ENCODE peak calls at places on chromosomes 12 and 14, in eight cellular contexts. One of them, this sample, is unnamed.

GRCh38 chr14:89613260-89614008 is 196.4 kb upstream of the FOXN3 start:
- DNase-seq in HCT116: no peak
- DNase-seq in trophoblast cell: no peak
- DNase-seq in A549: no peak
- DNase-seq in fibroblast of pulmonary artery: no peak
- DNase-seq in psoas muscle: no peak
- DNase-seq in cardiac muscle cell: no peak
- DNase-seq in uterus: no peak
- DNase-seq in this sample: no peak

GRCh38 chr14:49550284-49551184 is 35.6 kb downstream of the RPS29 start:
- DNase-seq in HCT116: peak
- DNase-seq in trophoblast cell: no peak
- DNase-seq in A549: peak
- DNase-seq in fibroblast of pulmonary artery: peak
- DNase-seq in psoas muscle: no peak
- DNase-seq in cardiac muscle cell: peak
- DNase-seq in uterus: no peak
- DNase-seq in this sample: no peak

GRCh38 chr12:124303579-124304313 is 8.9 kb downstream of the RFLNA start:
- DNase-seq in HCT116: no peak
- DNase-seq in trophoblast cell: no peak
- DNase-seq in A549: no peak
- DNase-seq in fibroblast of pulmonary artery: no peak
- DNase-seq in psoas muscle: no peak
- DNase-seq in cardiac muscle cell: no peak
- DNase-seq in uterus: no peak
- DNase-seq in this sample: no peak

GRCh38 chr12:104702565-104703139 is 245.9 kb downstream of the CHST11 start:
- DNase-seq in HCT116: no peak
- DNase-seq in trophoblast cell: no peak
- DNase-seq in A549: no peak
- DNase-seq in fibroblast of pulmonary artery: peak
- DNase-seq in psoas muscle: peak
- DNase-seq in cardiac muscle cell: peak
- DNase-seq in uterus: peak
- DNase-seq in this sample: no peak

GRCh38 chr12:124160102-124160501 is 134.8 kb upstream of the RFLNA start:
- DNase-seq in HCT116: no peak
- DNase-seq in trophoblast cell: no peak
- DNase-seq in A549: no peak
- DNase-seq in fibroblast of pulmonary artery: no peak
- DNase-seq in psoas muscle: no peak
- DNase-seq in cardiac muscle cell: peak
- DNase-seq in uterus: no peak
- DNase-seq in this sample: no peak

GRCh38 chr14:104247336-104248202 is 109.2 kb downstream of the KIF26A start:
- DNase-seq in HCT116: no peak
- DNase-seq in trophoblast cell: no peak
- DNase-seq in A549: no peak
- DNase-seq in fibroblast of pulmonary artery: no peak
- DNase-seq in psoas muscle: no peak
- DNase-seq in cardiac muscle cell: no peak
- DNase-seq in uterus: no peak
- DNase-seq in this sample: no peak

GRCh38 chr14:55333785-55334485 is 62.7 kb downstream of the FBXO34 start:
- DNase-seq in HCT116: no peak
- DNase-seq in trophoblast cell: no peak
- DNase-seq in A549: no peak
- DNase-seq in fibroblast of pulmonary artery: no peak
- DNase-seq in psoas muscle: no peak
- DNase-seq in cardiac muscle cell: no peak
- DNase-seq in uterus: no peak
- DNase-seq in this sample: no peak

GRCh38 chr12:82481954-82482353 is 123.6 kb downstream of the METTL25 start:
- DNase-seq in HCT116: no peak
- DNase-seq in trophoblast cell: no peak
- DNase-seq in A549: no peak
- DNase-seq in fibroblast of pulmonary artery: no peak
- DNase-seq in psoas muscle: no peak
- DNase-seq in cardiac muscle cell: no peak
- DNase-seq in uterus: no peak
- DNase-seq in this sample: no peak

GRCh38 chr12:110012137-110012536 is 12.9 kb downstream of the ANKRD13A start:
- DNase-seq in HCT116: no peak
- DNase-seq in trophoblast cell: peak
- DNase-seq in A549: no peak
- DNase-seq in fibroblast of pulmonary artery: no peak
- DNase-seq in psoas muscle: no peak
- DNase-seq in cardiac muscle cell: peak
- DNase-seq in uterus: no peak
- DNase-seq in this sample: no peak

DNA sequence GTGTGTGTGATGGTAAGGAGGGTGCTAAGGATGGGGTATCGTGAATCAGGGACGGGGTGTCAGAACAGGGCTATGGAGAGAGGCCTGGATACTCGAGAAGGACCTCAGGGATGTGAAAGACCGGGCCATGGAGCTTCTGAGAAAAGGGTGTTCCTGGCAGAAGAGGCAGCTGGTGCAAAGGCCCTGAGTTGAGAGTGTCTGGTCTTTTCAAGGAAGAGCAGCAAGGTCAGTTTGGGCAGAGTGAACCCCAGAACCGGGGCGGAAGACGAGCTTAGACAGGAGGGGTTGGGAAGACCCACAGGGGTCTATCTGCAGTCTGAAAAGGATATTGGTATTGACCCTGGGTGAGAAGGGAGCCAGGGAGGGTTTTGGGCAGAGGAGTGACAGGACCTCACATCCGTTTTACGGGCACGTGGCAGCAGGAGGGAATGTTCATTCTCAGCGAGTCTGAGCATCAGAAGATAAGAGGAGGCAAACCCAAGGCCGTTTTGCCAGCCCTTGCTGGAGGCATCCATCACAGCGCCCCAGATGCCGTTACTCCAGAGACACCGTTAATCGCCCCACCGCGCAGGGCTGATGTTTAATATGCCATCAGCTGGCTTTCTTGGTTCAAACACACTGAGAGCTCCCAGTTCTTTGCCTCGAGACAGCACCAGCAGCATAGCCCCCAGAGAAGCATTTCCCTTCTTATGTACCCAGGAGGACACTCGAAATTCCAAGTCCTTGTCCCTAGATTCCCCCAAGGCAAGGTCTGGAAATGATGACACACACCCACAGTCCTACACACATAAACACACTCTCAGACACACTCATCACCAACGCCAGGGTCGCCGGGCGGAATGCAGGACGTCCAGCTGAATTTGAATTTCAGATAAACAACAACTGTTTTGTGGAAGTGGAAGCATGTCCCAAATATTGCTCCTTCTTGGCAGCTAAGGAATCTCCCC is 41.4 kb upstream of the EML1 start:
- DNase-seq in HCT116: no peak
- DNase-seq in trophoblast cell: no peak
- DNase-seq in A549: no peak
- DNase-seq in fibroblast of pulmonary artery: no peak
- DNase-seq in psoas muscle: no peak
- DNase-seq in cardiac muscle cell: no peak
- DNase-seq in uterus: no peak
- DNase-seq in this sample: no peak
- H3K4me3 ChIP-seq in HCT116: no peak
- H3K4me3 ChIP-seq in trophoblast cell: no peak
- H3K4me3 ChIP-seq in A549: no peak
- H3K4me3 ChIP-seq in fibroblast of pulmonary artery: no peak
- H3K4me3 ChIP-seq in psoas muscle: no peak
- H3K4me3 ChIP-seq in cardiac muscle cell: no peak
- H3K4me3 ChIP-seq in uterus: no peak
- H3K4me3 ChIP-seq in this sample: no peak

GRCh38 chr14:74946659-74947281 is 8.6 kb downstream of the PGF start:
- DNase-seq in HCT116: no peak
- DNase-seq in trophoblast cell: no peak
- DNase-seq in A549: peak
- DNase-seq in fibroblast of pulmonary artery: no peak
- DNase-seq in psoas muscle: no peak
- DNase-seq in cardiac muscle cell: peak
- DNase-seq in uterus: no peak
- DNase-seq in this sample: no peak
- H3K4me3 ChIP-seq in HCT116: no peak
- H3K4me3 ChIP-seq in trophoblast cell: no peak
- H3K4me3 ChIP-seq in A549: no peak
- H3K4me3 ChIP-seq in fibroblast of pulmonary artery: no peak
- H3K4me3 ChIP-seq in psoas muscle: no peak
- H3K4me3 ChIP-seq in cardiac muscle cell: no peak
- H3K4me3 ChIP-seq in uterus: no peak
- H3K4me3 ChIP-seq in this sample: no peak

GRCh38 chr12:4292266-4293063 is 18.9 kb downstream of the CCND2 start:
- DNase-seq in HCT116: no peak
- DNase-seq in trophoblast cell: no peak
- DNase-seq in A549: no peak
- DNase-seq in fibroblast of pulmonary artery: no peak
- DNase-seq in psoas muscle: no peak
- DNase-seq in cardiac muscle cell: no peak
- DNase-seq in uterus: no peak
- DNase-seq in this sample: no peak
- H3K4me3 ChIP-seq in HCT116: no peak
- H3K4me3 ChIP-seq in trophoblast cell: no peak
- H3K4me3 ChIP-seq in A549: no peak
- H3K4me3 ChIP-seq in fibroblast of pulmonary artery: no peak
- H3K4me3 ChIP-seq in psoas muscle: no peak
- H3K4me3 ChIP-seq in cardiac muscle cell: no peak
- H3K4me3 ChIP-seq in uterus: no peak
- H3K4me3 ChIP-seq in this sample: no peak

DNA sequence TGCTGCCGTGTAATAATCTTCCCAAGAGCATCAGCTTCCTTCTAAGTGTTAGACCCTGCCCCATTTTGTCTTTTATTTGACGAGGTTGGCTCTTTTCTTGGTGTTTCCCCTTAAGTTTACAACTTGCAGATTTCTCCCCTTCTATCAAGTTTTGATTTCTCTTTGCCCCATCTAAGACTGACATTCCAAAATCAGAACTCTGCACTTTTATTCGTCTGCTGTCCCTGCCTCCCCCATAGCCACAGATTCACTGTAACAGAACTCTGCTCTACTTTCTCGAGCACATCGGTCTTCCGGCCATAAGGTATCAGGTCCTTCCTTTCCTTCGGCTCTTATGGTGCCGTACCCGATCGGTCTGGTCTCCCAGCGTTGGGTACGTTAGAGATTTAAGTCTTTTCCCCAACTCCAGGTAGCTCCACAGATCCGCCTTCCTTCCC is 563 bp downstream of the DCP1B start:
- DNase-seq in HCT116: no peak
- DNase-seq in trophoblast cell: no peak
- DNase-seq in A549: no peak
- DNase-seq in fibroblast of pulmonary artery: no peak
- DNase-seq in psoas muscle: no peak
- DNase-seq in cardiac muscle cell: no peak
- DNase-seq in uterus: no peak
- DNase-seq in this sample: no peak
- H3K4me3 ChIP-seq in HCT116: peak
- H3K4me3 ChIP-seq in trophoblast cell: peak
- H3K4me3 ChIP-seq in A549: peak
- H3K4me3 ChIP-seq in fibroblast of pulmonary artery: peak
- H3K4me3 ChIP-seq in psoas muscle: peak
- H3K4me3 ChIP-seq in cardiac muscle cell: peak
- H3K4me3 ChIP-seq in uterus: peak
- H3K4me3 ChIP-seq in this sample: peak

GRCh38 chr12:65922077-65922476 is 97.8 kb downstream of the HMGA2 start:
- DNase-seq in HCT116: no peak
- DNase-seq in trophoblast cell: no peak
- DNase-seq in A549: no peak
- DNase-seq in fibroblast of pulmonary artery: no peak
- DNase-seq in psoas muscle: no peak
- DNase-seq in cardiac muscle cell: no peak
- DNase-seq in uterus: no peak
- DNase-seq in this sample: no peak

GRCh38 chr12:65926119-65927004 is 102.1 kb downstream of the HMGA2 start:
- DNase-seq in HCT116: no peak
- DNase-seq in trophoblast cell: no peak
- DNase-seq in A549: no peak
- DNase-seq in fibroblast of pulmonary artery: no peak
- DNase-seq in psoas muscle: no peak
- DNase-seq in cardiac muscle cell: no peak
- DNase-seq in uterus: no peak
- DNase-seq in this sample: no peak

GRCh38 chr12:65923228-65923627 is 98.9 kb downstream of the HMGA2 start:
- DNase-seq in HCT116: no peak
- DNase-seq in trophoblast cell: no peak
- DNase-seq in A549: no peak
- DNase-seq in fibroblast of pulmonary artery: no peak
- DNase-seq in psoas muscle: no peak
- DNase-seq in cardiac muscle cell: no peak
- DNase-seq in uterus: no peak
- DNase-seq in this sample: no peak

GRCh38 chr12:65929641-65930040 is 105.4 kb downstream of the HMGA2 start:
- DNase-seq in HCT116: no peak
- DNase-seq in trophoblast cell: no peak
- DNase-seq in A549: no peak
- DNase-seq in fibroblast of pulmonary artery: no peak
- DNase-seq in psoas muscle: no peak
- DNase-seq in cardiac muscle cell: no peak
- DNase-seq in uterus: no peak
- DNase-seq in this sample: no peak

GRCh38 chr12:65925626-65926025 is 101.3 kb downstream of the HMGA2 start:
- DNase-seq in HCT116: no peak
- DNase-seq in trophoblast cell: no peak
- DNase-seq in A549: no peak
- DNase-seq in fibroblast of pulmonary artery: no peak
- DNase-seq in psoas muscle: no peak
- DNase-seq in cardiac muscle cell: no peak
- DNase-seq in uterus: no peak
- DNase-seq in this sample: no peak
- H3K4me3 ChIP-seq in HCT116: no peak
- H3K4me3 ChIP-seq in trophoblast cell: no peak
- H3K4me3 ChIP-seq in A549: no peak
- H3K4me3 ChIP-seq in fibroblast of pulmonary artery: no peak
- H3K4me3 ChIP-seq in psoas muscle: no peak
- H3K4me3 ChIP-seq in cardiac muscle cell: no peak
- H3K4me3 ChIP-seq in uterus: no peak
- H3K4me3 ChIP-seq in this sample: no peak

GRCh38 chr14:50984061-50984710 is 39.9 kb upstream of the PYGL start:
- DNase-seq in HCT116: no peak
- DNase-seq in trophoblast cell: no peak
- DNase-seq in A549: no peak
- DNase-seq in fibroblast of pulmonary artery: no peak
- DNase-seq in psoas muscle: no peak
- DNase-seq in cardiac muscle cell: no peak
- DNase-seq in uterus: no peak
- DNase-seq in this sample: no peak

GRCh38 chr14:50980451-50980850 is 36.2 kb upstream of the PYGL start:
- DNase-seq in HCT116: no peak
- DNase-seq in trophoblast cell: no peak
- DNase-seq in A549: no peak
- DNase-seq in fibroblast of pulmonary artery: no peak
- DNase-seq in psoas muscle: no peak
- DNase-seq in cardiac muscle cell: no peak
- DNase-seq in uterus: no peak
- DNase-seq in this sample: no peak

GRCh38 chr14:50985124-50985815 is 41.0 kb upstream of the PYGL start:
- DNase-seq in HCT116: no peak
- DNase-seq in trophoblast cell: no peak
- DNase-seq in A549: no peak
- DNase-seq in fibroblast of pulmonary artery: no peak
- DNase-seq in psoas muscle: no peak
- DNase-seq in cardiac muscle cell: peak
- DNase-seq in uterus: no peak
- DNase-seq in this sample: no peak

GRCh38 chr14:50985816-50986396 is 41.6 kb upstream of the PYGL start:
- DNase-seq in HCT116: no peak
- DNase-seq in trophoblast cell: no peak
- DNase-seq in A549: no peak
- DNase-seq in fibroblast of pulmonary artery: no peak
- DNase-seq in psoas muscle: no peak
- DNase-seq in cardiac muscle cell: no peak
- DNase-seq in uterus: no peak
- DNase-seq in this sample: no peak
- H3K4me3 ChIP-seq in HCT116: no peak
- H3K4me3 ChIP-seq in trophoblast cell: no peak
- H3K4me3 ChIP-seq in A549: no peak
- H3K4me3 ChIP-seq in fibroblast of pulmonary artery: no peak
- H3K4me3 ChIP-seq in psoas muscle: no peak
- H3K4me3 ChIP-seq in cardiac muscle cell: no peak
- H3K4me3 ChIP-seq in uterus: no peak
- H3K4me3 ChIP-seq in this sample: no peak

This sample was measured in skeletal muscle cell.